ENCODE peak calls at places on chromosomes 13 and 19, in six cellular contexts. E is KG1, F is WTC11, I is renal cortical epithelial cell, K is T-helper 1 cell, O is fibroblast of pulmonary artery. H is an unnamed sample.

GRCh38 chr13:32153056-32153455 is 121.5 kb downstream of the FRY start:
- DNase-seq in I (peak), E (no peak), K (no peak), F (no peak), O (peak), H (no peak)

GRCh38 chr13:40215747-40216146 is 450.7 kb downstream of the FOXO1 start:
- DNase-seq in O (no peak), F (no peak), I (no peak), K (no peak), E (no peak), H (no peak)

GRCh38 chr13:58324130-58324529 is 692.6 kb downstream of the PCDH17 start:
- DNase-seq in E (no peak), O (peak), K (no peak), I (peak), F (no peak), H (no peak)

GRCh38 chr13:51921790-51922740 is 60.3 kb downstream of the CCDC70 start:
- DNase-seq in I (peak), K (no peak), F (no peak), O (no peak), E (no peak), H (peak)

GRCh38 chr13:30744056-30744684 is 8.8 kb downstream of the ALOX5AP start:
- DNase-seq in I (peak), E (peak), F (no peak), O (no peak), K (peak), H (peak)

GRCh38 chr13:99377641-99378040 is 70.4 kb upstream of the GPR183 start:
- DNase-seq in K (no peak), I (no peak), F (no peak), O (no peak), E (no peak), H (no peak)

GRCh38 chr19:16541526-16542044 is 652 bp downstream of the CHERP start:
- DNase-seq in I (no peak), E (no peak), K (no peak), O (peak), F (no peak), H (no peak)

GRCh38 chr19:52689804-52690394 is 44.9 kb downstream of the ZNF611 start:
- DNase-seq in F (peak), E (no peak), I (no peak), O (no peak), K (peak), H (peak)

GRCh38 chr19:44741258-44741731 is 7.2 kb upstream of the BCL3 start:
- DNase-seq in I (no peak), K (no peak), E (peak), O (peak), F (no peak), H (no peak)

GRCh38 chr19:13804830-13805683 is 9.8 kb downstream of the ZSWIM4 start:
- DNase-seq in O (no peak), F (peak), K (no peak), E (no peak), I (no peak), H (no peak)

GRCh38 chr19:47848871-47849473 is 10.1 kb upstream of the TPRX2 start:
- DNase-seq in K (no peak), E (no peak), I (no peak), F (peak), O (peak), H (no peak)

H was measured in Karpas-422.